ENCODE peak calls at places on chromosomes 2 and 18, in ten cellular contexts. D is IMR-90; X is G401; G is NCI-H460; R is anterior cingulate cortex; K is H9; Z is A673; J is SHP77 treated with DMSO at 0.1 percent for 48 hours; N is stimulated activated CD8-positive, alpha-beta memory T cell treated with anti-CD3 and anti-CD28 coated beads, Interleukin-7, amount 100 ng/mL, for 24 hours; V is NCI-H748 treated with DMSO at 0.1 percent for 48 hours. H is an unnamed sample.

GRCh38 chr18:13813271-13813849 is 10.6 kb upstream of the MC5R start:
- DNase-seq in J (peak), K (peak), V (peak), X (peak), G (peak), N (peak), D (peak), R (peak), Z (peak), H (peak)

GRCh38 chr18:68409585-68409984 is 305.3 kb downstream of the TMX3 start:
- DNase-seq in R (no peak), Z (no peak), J (no peak), K (no peak), G (no peak), N (no peak), V (no peak), D (no peak), X (no peak), H (no peak)

GRCh38 chr2:54724560-54725342 is 1.3 kb downstream of the EML6 start:
- DNase-seq in Z (peak), V (no peak), D (no peak), K (peak), J (peak), R (no peak), X (peak), N (no peak), G (no peak), H (peak)

GRCh38 chr2:60964651-60965513 is 52.6 kb upstream of the PEX13 start:
- DNase-seq in N (no peak), K (no peak), J (no peak), D (no peak), V (no peak), X (no peak), Z (no peak), G (no peak), R (no peak), H (no peak)

GRCh38 chr18:21489119-21489750 is 111.3 kb downstream of the ESCO1 start:
- DNase-seq in K (peak), X (peak), V (peak), N (no peak), R (peak), Z (peak), J (peak), D (peak), G (peak), H (peak)

GRCh38 chr18:23992119-23992940 is 22.2 kb upstream of the TTC39C start:
- DNase-seq in Z (no peak), X (peak), K (no peak), J (peak), N (no peak), R (peak), G (no peak), D (peak), V (peak), H (no peak)

GRCh38 chr2:12702661-12703121 is 14.0 kb upstream of the TRIB2 start:
- DNase-seq in Z (peak), G (no peak), J (peak), D (peak), K (no peak), R (peak), X (peak), N (no peak), V (peak), H (peak)

GRCh38 chr2:177758591-177759371 is 313.8 kb downstream of the PDE11A start:
- DNase-seq in G (peak), D (peak), Z (peak), K (peak), R (peak), V (no peak), J (peak), X (peak), N (no peak), H (peak)

GRCh38 chr2:163155279-163155883 is 316.8 kb upstream of the KCNH7 start:
- DNase-seq in Z (peak), G (peak), D (peak), N (no peak), R (no peak), J (peak), V (peak), K (no peak), X (peak), H (peak)

GRCh38 chr2:74658516-74658915 is 4.5 kb downstream of the SEMA4F start:
- DNase-seq in J (no peak), V (no peak), Z (no peak), N (no peak), D (peak), R (no peak), K (no peak), G (no peak), X (peak), H (no peak)

GRCh38 chr2:68698567-68699377 is 35.8 kb upstream of the ARHGAP25 start:
- DNase-seq in K (no peak), R (no peak), G (no peak), D (no peak), Z (no peak), X (no peak), V (peak), J (no peak), N (no peak), H (no peak)

GRCh38 chr2:128577141-128577930 is 258.7 kb upstream of the HS6ST1 start:
- DNase-seq in D (no peak), J (no peak), Z (no peak), N (no peak), K (no peak), V (no peak), G (no peak), X (no peak), R (peak), H (no peak)

GRCh38 chr2:101830555-101830954 is 133.0 kb downstream of the MAP4K4 start:
- DNase-seq in K (no peak), N (no peak), Z (no peak), V (no peak), G (no peak), J (no peak), D (peak), X (no peak), R (no peak), H (no peak)

GRCh38 chr2:241443486-241444223 is 64.7 kb downstream of the STK25 start:
- DNase-seq in Z (peak), R (no peak), J (no peak), V (no peak), G (no peak), N (peak), K (no peak), D (peak), X (no peak), H (no peak)

GRCh38 chr18:32337347-32337746 is 133.3 kb downstream of the GAREM1 start:
- DNase-seq in D (no peak), X (no peak), J (no peak), V (no peak), R (no peak), N (no peak), K (no peak), G (no peak), Z (no peak), H (no peak)

GRCh38 chr2:64675860-64676259 is 22.1 kb upstream of the SERTAD2 start:
- DNase-seq in K (no peak), Z (no peak), V (no peak), D (peak), N (no peak), J (no peak), R (no peak), X (no peak), G (no peak), H (peak)

GRCh38 chr2:161044937-161045336 is 115.3 kb upstream of the TANK start:
- DNase-seq in X (no peak), Z (no peak), K (no peak), J (no peak), D (peak), G (no peak), N (no peak), V (no peak), R (no peak), H (no peak)

GRCh38 chr18:5879479-5879882 is 15.8 kb downstream of the TMEM200C start:
- DNase-seq in Z (peak), J (no peak), R (no peak), X (peak), K (no peak), N (no peak), D (peak), V (peak), G (peak), H (peak)

GRCh38 chr2:111164078-111164477 is 43.4 kb downstream of the BCL2L11 start:
- DNase-seq in J (no peak), Z (no peak), K (no peak), R (no peak), V (no peak), G (no peak), D (no peak), N (no peak), X (no peak), H (peak)

GRCh38 chr2:134927195-134927594 is 8.6 kb downstream of the CCNT2 start:
- DNase-seq in G (peak), N (no peak), K (no peak), X (no peak), J (no peak), V (no peak), Z (no peak), R (no peak), D (peak), H (no peak)

GRCh38 chr2:101736861-101737291 is 39.4 kb downstream of the MAP4K4 start:
- DNase-seq in V (no peak), X (no peak), R (no peak), Z (no peak), J (no peak), K (no peak), D (peak), N (no peak), G (no peak), H (no peak)

GRCh38 chr2:240594511-240595380 is 8.2 kb downstream of the CAPN10 start:
- DNase-seq in N (no peak), D (no peak), Z (no peak), K (no peak), R (no peak), V (no peak), G (no peak), J (no peak), X (no peak), H (no peak)

GRCh38 chr2:12718662-12719399 is 2.1 kb downstream of the TRIB2 start:
- DNase-seq in D (no peak), J (peak), V (peak), N (no peak), R (no peak), G (no peak), K (peak), Z (no peak), X (no peak), H (peak)

H was measured in mesendoderm.